ENCODE peak calls at places on chromosomes 11 and 22, in six cellular contexts. J is naive thymus-derived CD4-positive, alpha-beta T cell; A is mucosa of descending colon; X is GM06990; W is fibroblast of pulmonary artery; F is A549. T is an unnamed sample.

GRCh38 chr22:45977551-45978274 is 751 bp upstream of the WNT7B start:
- DNase-seq in J (no peak), A (no peak), X (peak; percentile 35), W (no peak), F (peak; percentile 54), T (no peak)

GRCh38 chr11:10893713-10894112 is 35.9 kb upstream of the ZBED5 start:
- DNase-seq in J (no peak), A (peak; percentile 29), X (no peak), W (peak; percentile 51), F (peak; percentile 90), T (peak; percentile 45)

GRCh38 chr11:106461148-106461547 is 383.7 kb downstream of the AASDHPPT start:
- DNase-seq in J (no peak), A (no peak), X (no peak), W (no peak), F (no peak), T (no peak)

GRCh38 chr22:45995405-45996101 is 18.6 kb upstream of the WNT7B start:
- DNase-seq in J (no peak), A (no peak), X (no peak), W (no peak), F (no peak), T (no peak)

GRCh38 chr11:128521697-128522062 is 65.7 kb downstream of the ETS1 start:
- DNase-seq in J (peak; percentile 37), A (no peak), X (no peak), W (no peak), F (no peak), T (no peak)

GRCh38 chr22:50276143-50276542 is 6.0 kb upstream of the MAPK11 start:
- DNase-seq in J (no peak), A (peak; percentile 82), X (peak; percentile 85), W (peak; percentile 67), F (peak; percentile 76), T (no peak)

GRCh38 chr11:111733655-111734088 is 32.5 kb downstream of the PPP2R1B start:
- DNase-seq in J (no peak), A (no peak), X (no peak), W (no peak), F (no peak), T (no peak)

GRCh38 chr11:94635072-94635471 is 67.9 kb downstream of the PIWIL4 start:
- DNase-seq in J (no peak), A (no peak), X (no peak), W (no peak), F (peak; percentile 8), T (no peak)

GRCh38 chr11:125370561-125371389 is 125.3 kb downstream of the FEZ1 start:
- DNase-seq in J (no peak), A (no peak), X (no peak), W (no peak), F (no peak), T (no peak)

GRCh38 chr11:65112551-65113360 is 1.1 kb downstream of the TM7SF2 start:
- DNase-seq in J (peak; percentile 70), A (peak; percentile 79), X (peak; percentile 83), W (peak; percentile 42), F (peak; percentile 53), T (no peak)

GRCh38 chr11:129223701-129224149 is 31.6 kb upstream of the ARHGAP32 start:
- DNase-seq in J (no peak), A (no peak), X (no peak), W (peak; percentile 85), F (no peak), T (no peak)

GRCh38 chr22:20750461-20751184 is 23.3 kb upstream of the SERPIND1 start:
- DNase-seq in J (no peak), A (peak; percentile 57), X (peak; percentile 46), W (peak; percentile 87), F (peak; percentile 25), T (peak; percentile 86)

GRCh38 chr22:33438273-33438672 is 380.1 kb upstream of the SYN3 start:
- DNase-seq in J (no peak), A (no peak), X (no peak), W (peak; percentile 78), F (peak; percentile 85), T (peak; percentile 93)

GRCh38 chr11:70384486-70385152 is 13.7 kb upstream of the CTTN start:
- DNase-seq in J (no peak), A (no peak), X (no peak), W (no peak), F (no peak), T (no peak)

GRCh38 chr11:35179466-35180135 is 40.6 kb downstream of the CD44 start:
- DNase-seq in J (no peak), A (no peak), X (no peak), W (no peak), F (no peak), T (no peak)

GRCh38 chr11:106990322-106990721 is 28.0 kb downstream of the GUCY1A2 start:
- DNase-seq in J (no peak), A (no peak), X (no peak), W (no peak), F (no peak), T (no peak)

GRCh38 chr11:34354782-34355181 is 3.0 kb downstream of the ABTB2 start:
- DNase-seq in J (no peak), A (no peak), X (no peak), W (peak; percentile 59), F (peak; percentile 48), T (no peak)

GRCh38 chr11:33480636-33481035 is 220.0 kb downstream of the C11orf91 start:
- DNase-seq in J (no peak), A (no peak), X (no peak), W (no peak), F (no peak), T (no peak)

GRCh38 chr11:91587131-91587530 is 637.5 kb upstream of the FAT3 start:
- DNase-seq in J (no peak), A (no peak), X (no peak), W (no peak), F (no peak), T (peak; percentile 25)

GRCh38 chr11:66011239-66011784 is 496 bp upstream of the CST6 start:
- DNase-seq in J (no peak), A (no peak), X (no peak), W (peak; percentile 46), F (no peak), T (peak; percentile 32)

GRCh38 chr11:123822022-123822421 is 15.9 kb upstream of the OR6M1 start:
- DNase-seq in J (no peak), A (peak; percentile 65), X (no peak), W (peak; percentile 39), F (no peak), T (no peak)

GRCh38 chr11:106706355-106706754 is 311.9 kb downstream of the GUCY1A2 start:
- DNase-seq in J (no peak), A (no peak), X (no peak), W (peak; percentile 79), F (peak; percentile 76), T (peak; percentile 80)

GRCh38 chr22:29958170-29958569 is 75.2 kb downstream of the MTMR3 start:
- DNase-seq in J (no peak), A (no peak), X (no peak), W (no peak), F (no peak), T (no peak)

GRCh38 chr11:43779306-43779705 is 98.8 kb downstream of the HSD17B12 start:
- DNase-seq in J (no peak), A (no peak), X (no peak), W (no peak), F (no peak), T (no peak)

GRCh38 chr11:30107899-30108298 is 91.1 kb upstream of the KCNA4 start:
- DNase-seq in J (no peak), A (no peak), X (no peak), W (peak; percentile 92), F (peak; percentile 35), T (peak; percentile 69)

GRCh38 chr11:44943118-44943517 is 7.6 kb downstream of the TP53I11 start:
- DNase-seq in J (no peak), A (no peak), X (peak; percentile 37), W (no peak), F (no peak), T (no peak)

GRCh38 chr22:20233351-20234313 is 34.5 kb downstream of the RTN4R start:
- DNase-seq in J (no peak), A (no peak), X (no peak), W (no peak), F (no peak), T (no peak)

GRCh38 chr11:74321487-74322188 is 10.2 kb upstream of the P4HA3 start:
- DNase-seq in J (no peak), A (peak; percentile 30), X (no peak), W (peak; percentile 73), F (peak; percentile 64), T (peak; percentile 49)

GRCh38 chr11:73322111-73322985 is 14.3 kb downstream of the ARHGEF17 start:
- DNase-seq in J (no peak), A (no peak), X (no peak), W (peak; percentile 45), F (no peak), T (peak; percentile 42)

GRCh38 chr22:44363214-44363979 is 50.6 kb upstream of the SHISAL1 start:
- DNase-seq in J (no peak), A (peak; percentile 71), X (no peak), W (peak; percentile 99), F (peak; percentile 90), T (peak; percentile 92)

GRCh38 chr11:107711861-107712260 is at the start of gene SLN:
- DNase-seq in J (no peak), A (no peak), X (no peak), W (no peak), F (no peak), T (no peak)

GRCh38 chr11:1162498-1163311 is 5.0 kb downstream of the MUC5AC start:
- DNase-seq in J (no peak), A (no peak), X (no peak), W (no peak), F (no peak), T (no peak)

GRCh38 chr22:47051435-47052175 is 289.2 kb downstream of the TBC1D22A start:
- DNase-seq in J (no peak), A (no peak), X (no peak), W (no peak), F (no peak), T (no peak)

GRCh38 chr11:83140691-83141455 is 16.1 kb upstream of the PCF11 start:
- DNase-seq in J (no peak), A (no peak), X (no peak), W (no peak), F (no peak), T (no peak)

GRCh38 chr11:84316866-84317560 is 1030.8 kb upstream of the CCDC90B start:
- DNase-seq in J (no peak), A (no peak), X (peak; percentile 1), W (peak; percentile 71), F (no peak), T (peak; percentile 56)
- H3K4me3 ChIP-seq in J (no peak overlapping the region), A (no peak overlapping the region), X (no peak overlapping the region), W (peak overlapping the region; percentile 25), F (no peak overlapping the region), T (no peak overlapping the region)

GRCh38 chr22:38081941-38082828 is 1.8 kb downstream of the SLC16A8 start:
- DNase-seq in J (no peak), A (no peak), X (no peak), W (no peak), F (no peak), T (no peak)
- H3K4me3 ChIP-seq in J (no peak overlapping the region), A (no peak overlapping the region), X (no peak overlapping the region), W (no peak overlapping the region), F (no peak overlapping the region), T (no peak overlapping the region)

GRCh38 chr11:7597620-7598019 is 75.7 kb downstream of the CYB5R2 start:
- DNase-seq in J (no peak), A (peak; percentile 89), X (no peak), W (no peak), F (no peak), T (no peak)
- H3K4me3 ChIP-seq in J (no peak overlapping the region), A (no peak overlapping the region), X (no peak overlapping the region), W (no peak overlapping the region), F (no peak overlapping the region), T (no peak overlapping the region)

GRCh38 chr22:28435271-28435825 is 244.3 kb downstream of the TTC28 start:
- DNase-seq in J (no peak), A (peak; percentile 21), X (no peak), W (no peak), F (no peak), T (no peak)
- H3K4me3 ChIP-seq in J (no peak overlapping the region), A (no peak overlapping the region), X (no peak overlapping the region), W (no peak overlapping the region), F (no peak overlapping the region), T (no peak overlapping the region)

T was measured in brain microvascular endothelial cell.